ENCODE peak calls at places on chromosomes 2 and 18, in seven cellular contexts. B, H, S, D, Y, P and C are unnamed samples.

GRCh38 chr2:9797681-9798556 is 45.4 kb upstream of the TAF1B start:
- DNase-seq in H (no peak), D (peak), B (no peak), Y (no peak), P (no peak), S (no peak), C (no peak)

GRCh38 chr18:59275406-59275949 is 2.2 kb upstream of the RAX start:
- DNase-seq in D (no peak), B (no peak), S (no peak), P (no peak), H (no peak), Y (no peak), C (no peak)

GRCh38 chr18:51195602-51196115 is 1.8 kb downstream of the MEX3C start:
- DNase-seq in B (no peak), S (peak), H (no peak), P (peak), Y (no peak), D (peak), C (peak)

GRCh38 chr2:157559061-157559460 is 69.6 kb downstream of the ACVR1C start:
- DNase-seq in Y (no peak), P (no peak), H (no peak), S (no peak), B (no peak), D (no peak), C (no peak)

GRCh38 chr2:55109219-55109891 is 59.1 kb upstream of the RTN4 start:
- DNase-seq in P (no peak), D (peak), Y (no peak), B (no peak), S (peak), H (no peak), C (peak)

GRCh38 chr18:13612111-13612997 is 114.0 kb downstream of the FAM210A start:
- DNase-seq in B (no peak), P (no peak), S (no peak), Y (no peak), D (no peak), H (no peak), C (peak)

GRCh38 chr18:56255381-56255780 is 383.0 kb downstream of the TXNL1 start:
- DNase-seq in D (no peak), B (no peak), P (no peak), Y (no peak), H (no peak), S (no peak), C (no peak)

GRCh38 chr2:3611136-3611535 is 16.2 kb downstream of the COLEC11 start:
- DNase-seq in D (no peak), P (no peak), H (peak), S (no peak), B (no peak), Y (no peak), C (no peak)

GRCh38 chr18:40917096-40917495 is 1037.9 kb upstream of the PIK3C3 start:
- DNase-seq in D (no peak), Y (no peak), S (peak), P (no peak), B (no peak), H (no peak), C (no peak)
- TF ChIP-seq EP300 in D (no peak), Y (no peak), S (no peak), P (no peak), B (no peak), H (no peak), C (no peak)

GRCh38 chr2:86158286-86158685 is 37.0 kb downstream of the IMMT start:
- DNase-seq in H (no peak), P (no peak), S (no peak), D (no peak), B (no peak), Y (no peak), C (no peak)

GRCh38 chr2:86160156-86160952 is 34.9 kb downstream of the IMMT start:
- DNase-seq in B (no peak), S (no peak), D (no peak), H (no peak), Y (no peak), P (no peak), C (no peak)

GRCh38 chr2:86157009-86157556 is 38.2 kb downstream of the IMMT start:
- DNase-seq in B (no peak), H (no peak), S (no peak), Y (no peak), D (no peak), P (no peak), C (no peak)
- TF ChIP-seq EP300 in B (no peak), H (no peak), S (no peak), Y (no peak), D (no peak), P (no peak), C (no peak)

GRCh38 chr18:39453882-39454281 is 1888.3 kb upstream of the CELF4 start:
- DNase-seq in Y (no peak), D (peak), S (no peak), P (no peak), B (no peak), H (no peak), C (no peak)
- TF ChIP-seq EP300 in Y (no peak), D (no peak), S (no peak), P (no peak), B (no peak), H (no peak), C (no peak)

DNA sequence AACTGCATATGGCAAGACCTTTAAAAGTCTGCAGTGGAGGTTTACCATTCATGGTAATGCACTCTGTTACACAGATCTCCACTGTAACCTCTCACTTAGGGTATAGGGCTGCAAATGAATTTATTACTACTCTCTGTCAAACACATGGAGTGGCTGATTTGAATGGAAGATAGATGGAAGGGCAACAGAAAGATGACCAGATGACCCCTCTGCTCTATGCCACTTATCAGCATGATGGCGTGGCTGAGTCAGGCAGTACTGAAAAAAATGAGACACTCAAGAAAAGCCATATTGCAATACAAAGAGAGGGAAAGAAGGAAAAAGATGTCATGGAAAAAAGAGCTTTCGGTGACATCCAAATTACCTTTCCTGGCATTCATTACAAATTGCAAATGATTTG is 72.3 kb downstream of the ABCA12 start:
- DNase-seq in Y (no peak), H (no peak), D (no peak), B (no peak), P (no peak), S (no peak), C (no peak)
- TF ChIP-seq EP300 in Y (no peak), H (no peak), D (no peak), B (no peak), P (no peak), S (no peak), C (no peak)

DNA sequence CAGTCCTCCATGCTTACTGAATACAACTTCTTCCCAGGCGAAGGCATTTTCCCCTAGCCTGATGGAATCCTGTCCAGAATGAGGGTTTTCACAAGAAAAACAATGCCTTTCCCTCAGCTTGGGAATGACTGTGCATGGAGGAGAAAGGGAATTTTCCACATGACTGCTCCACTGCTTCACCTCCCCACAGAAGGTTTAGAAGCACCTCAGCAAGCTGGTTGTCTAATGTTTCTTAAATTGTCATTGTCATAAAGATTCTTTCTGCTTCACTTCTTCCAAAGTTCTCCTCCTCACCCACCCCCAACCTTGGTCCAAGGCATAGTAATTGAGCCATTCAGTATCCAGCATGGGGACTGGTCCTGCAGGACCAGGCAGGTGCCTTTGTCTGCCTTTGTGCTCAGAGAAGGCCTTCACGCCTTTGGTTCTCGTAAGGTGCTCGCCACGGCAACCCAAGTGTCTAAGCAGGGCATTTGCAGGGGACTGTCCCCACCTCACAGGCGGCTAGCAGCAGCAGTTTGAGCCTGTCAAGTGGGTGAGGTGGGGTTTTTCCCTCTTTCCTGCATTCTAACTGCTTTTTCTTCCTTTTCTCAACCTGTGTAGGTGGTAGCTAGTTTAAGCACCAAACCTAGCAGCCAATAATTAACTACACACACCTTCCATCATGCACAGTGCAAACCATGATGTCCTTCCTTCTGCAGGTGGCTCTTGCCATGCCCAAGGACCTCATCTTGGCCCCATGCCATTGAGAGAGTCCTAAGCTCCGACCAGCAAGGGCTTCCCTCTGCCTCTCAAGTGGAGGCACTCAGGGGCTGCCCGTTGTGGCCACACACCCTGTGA is 65.7 kb upstream of the BCL2L11 start:
- DNase-seq in H (no peak), S (no peak), D (no peak), B (no peak), Y (no peak), P (no peak), C (no peak)
- TF ChIP-seq EP300 in H (no peak), S (no peak), D (no peak), B (no peak), Y (no peak), P (no peak), C (no peak)

GRCh38 chr18:8847066-8847755 is 141.9 kb downstream of the MTCL1 start:
- DNase-seq in D (no peak), H (no peak), Y (no peak), P (no peak), S (no peak), B (no peak), C (no peak)

GRCh38 chr18:8844721-8845148 is 139.4 kb downstream of the MTCL1 start:
- DNase-seq in Y (no peak), D (no peak), S (no peak), B (no peak), P (no peak), H (no peak), C (no peak)

GRCh38 chr18:8849696-8850095 is 144.3 kb downstream of the MTCL1 start:
- DNase-seq in D (no peak), S (no peak), P (no peak), B (no peak), H (no peak), Y (no peak), C (no peak)

GRCh38 chr18:8848541-8848940 is 143.2 kb downstream of the MTCL1 start:
- DNase-seq in D (no peak), S (no peak), B (no peak), Y (no peak), H (no peak), P (no peak), C (no peak)

GRCh38 chr18:8847900-8848299 is 142.5 kb downstream of the MTCL1 start:
- DNase-seq in H (no peak), D (no peak), Y (no peak), P (no peak), S (no peak), B (no peak), C (no peak)
- TF ChIP-seq EP300 in H (no peak), D (no peak), Y (no peak), P (no peak), S (no peak), B (no peak), C (no peak)